ENCODE peak calls at places on chromosomes 4 and X, in ten cellular contexts. N, Z, O, L, H, F, Q, B, J and Y are unnamed samples.

GRCh38 chr4:77220841-77221613 is 64.0 kb downstream of the CCNG2 start:
- DNase-seq in L (no peak), F (no peak), N (no peak), B (no peak), H (peak), Z (no peak), O (no peak), Q (no peak), J (no peak), Y (no peak)

GRCh38 chr4:3673176-3673575 is 93.0 kb upstream of the ADRA2C start:
- DNase-seq in L (no peak), J (no peak), Z (no peak), Q (no peak), O (no peak), H (peak), N (no peak), F (no peak), B (no peak), Y (no peak)

GRCh38 chrX:50081282-50081955 is 119.4 kb downstream of the AKAP4 start:
- DNase-seq in O (peak), N (no peak), B (no peak), H (peak), Z (peak), L (no peak), F (peak), Q (peak), J (peak), Y (peak)

GRCh38 chr4:168076989-168077725 is 15.2 kb upstream of the ANXA10 start:
- DNase-seq in F (peak), L (peak), Q (peak), N (peak), H (peak), B (no peak), J (peak), Z (peak), O (peak), Y (peak)

GRCh38 chrX:43661521-43662240 is 5.6 kb downstream of the MAOA start:
- DNase-seq in L (no peak), J (no peak), O (no peak), H (no peak), F (no peak), N (no peak), B (no peak), Z (no peak), Q (no peak), Y (no peak)

GRCh38 chr4:110586137-110586850 is 36.6 kb downstream of the PITX2 start:
- DNase-seq in J (peak), N (no peak), Q (no peak), H (no peak), L (no peak), B (no peak), F (no peak), Z (no peak), O (peak), Y (no peak)

GRCh38 chrX:25523574-25523973 is 507.8 kb upstream of the ARX start:
- DNase-seq in H (no peak), Q (no peak), O (peak), F (no peak), N (no peak), Z (peak), J (peak), B (no peak), L (peak), Y (peak)

GRCh38 chr4:71163317-71163716 is 169.9 kb downstream of the DCK start:
- DNase-seq in N (no peak), Q (no peak), H (no peak), O (no peak), B (no peak), J (no peak), Z (no peak), F (no peak), L (no peak), Y (no peak)

GRCh38 chrX:16585486-16586370 is 64.2 kb upstream of the S100G start:
- DNase-seq in O (no peak), N (no peak), B (no peak), J (no peak), Z (no peak), L (no peak), H (no peak), Q (no peak), F (no peak), Y (peak)

GRCh38 chr4:80362578-80363181 is 27.1 kb downstream of the CFAP299 start:
- DNase-seq in J (peak), N (peak), H (no peak), O (peak), Z (peak), F (peak), L (peak), B (no peak), Q (peak), Y (peak)

GRCh38 chr4:36168127-36168898 is 76.0 kb downstream of the ARAP2 start:
- DNase-seq in F (no peak), J (no peak), B (no peak), H (no peak), Q (no peak), N (no peak), O (no peak), L (no peak), Z (no peak), Y (no peak)